ENCODE peak calls at places on chromosomes 12 and 14, in five cellular contexts. Y, N, V, F and I are unnamed samples.

GRCh38 chr12:54045868-54046529 is 7.6 kb upstream of the HOXC4 start:
- DNase-seq in Y (no peak), N (no peak), V (no peak), F (no peak), I (no peak)

GRCh38 chr14:77230914-77231313 is 40.1 kb downstream of the NGB start:
- DNase-seq in Y (no peak), N (no peak), V (no peak), F (no peak), I (no peak)

GRCh38 chr12:63802012-63802608 is 22.4 kb downstream of the RXYLT1 start:
- DNase-seq in Y (no peak), N (no peak), V (no peak), F (no peak), I (no peak)

GRCh38 chr12:64561302-64561651 is 49.0 kb upstream of the RASSF3 start:
- DNase-seq in Y (peak; percentile 28), N (no peak), V (no peak), F (no peak), I (no peak)

GRCh38 chr12:115632323-115632722 is 645.2 kb downstream of the MED13L start:
- DNase-seq in Y (no peak), N (no peak), V (no peak), F (no peak), I (no peak)

GRCh38 chr12:24997970-24998582 is 49.2 kb upstream of the BCAT1 start:
- DNase-seq in Y (no peak), N (no peak), V (no peak), F (no peak), I (no peak)

GRCh38 chr14:63852817-63853730 is at the start of gene SYNE2:
- DNase-seq in Y (peak; percentile 84), N (no peak), V (peak; percentile 85), F (peak; percentile 85), I (peak; percentile 82)

GRCh38 chr14:22252591-22253178 is 336.3 kb downstream of the DAD1 start:
- DNase-seq in Y (no peak), N (no peak), V (no peak), F (no peak), I (no peak)

GRCh38 chr12:93080994-93081809 is 152.1 kb upstream of the EEA1 start:
- DNase-seq in Y (no peak), N (no peak), V (no peak), F (no peak), I (no peak)

GRCh38 chr14:86838363-86838762 is 1154.6 kb downstream of the GALC start:
- DNase-seq in Y (no peak), N (no peak), V (no peak), F (no peak), I (no peak)

GRCh38 chr12:7079826-7080125 is 12.5 kb downstream of the C1R start:
- DNase-seq in Y (no peak), N (no peak), V (no peak), F (no peak), I (no peak)

GRCh38 chr12:94779520-94779919 is 129.2 kb upstream of the TMCC3 start:
- DNase-seq in Y (no peak), N (no peak), V (no peak), F (no peak), I (no peak)

GRCh38 chr12:15234011-15234410 is 12.8 kb upstream of the RERG start:
- DNase-seq in Y (no peak), N (no peak), V (no peak), F (no peak), I (no peak)

GRCh38 chr12:4975574-4975973 is 65.9 kb downstream of the KCNA1 start:
- DNase-seq in Y (no peak), N (no peak), V (no peak), F (no peak), I (no peak)

GRCh38 chr12:67630373-67631088 is 18.0 kb upstream of the DYRK2 start:
- DNase-seq in Y (no peak), N (peak; percentile 17), V (peak; percentile 45), F (peak; percentile 20), I (peak; percentile 30)

GRCh38 chr14:25381498-25381897 is 331.6 kb upstream of the STXBP6 start:
- DNase-seq in Y (no peak), N (no peak), V (no peak), F (no peak), I (no peak)

GRCh38 chr14:91173867-91174266 is 60.0 kb downstream of the DGLUCY start:
- DNase-seq in Y (no peak), N (no peak), V (no peak), F (no peak), I (no peak)

GRCh38 chr12:19801941-19802340 is 362.6 kb downstream of the AEBP2 start:
- DNase-seq in Y (no peak), N (no peak), V (no peak), F (no peak), I (no peak)

GRCh38 chr12:105426766-105427165 is 96.3 kb downstream of the C12orf75 start:
- DNase-seq in Y (no peak), N (no peak), V (no peak), F (no peak), I (no peak)

GRCh38 chr12:88946377-88946997 is 366.2 kb upstream of the KITLG start:
- DNase-seq in Y (no peak), N (no peak), V (no peak), F (no peak), I (no peak)

GRCh38 chr12:80044694-80045046 is 54.7 kb upstream of the OTOGL start:
- DNase-seq in Y (no peak), N (no peak), V (no peak), F (no peak), I (no peak)

GRCh38 chr12:32248594-32249140 is 142.0 kb downstream of the BICD1 start:
- DNase-seq in Y (no peak), N (no peak), V (no peak), F (no peak), I (no peak)

GRCh38 chr14:103232338-103232808 is 101.7 kb upstream of the EIF5 start:
- DNase-seq in Y (no peak), N (no peak), V (no peak), F (no peak), I (no peak)

GRCh38 chr12:47034661-47035060 is 44.8 kb upstream of the PCED1B start:
- DNase-seq in Y (no peak), N (no peak), V (no peak), F (no peak), I (no peak)

GRCh38 chr12:13734753-13735152 is 246.6 kb downstream of the GRIN2B start:
- DNase-seq in Y (no peak), N (no peak), V (no peak), F (no peak), I (no peak)

GRCh38 chr14:37584211-37585100 is 10.6 kb downstream of the FOXA1 start:
- DNase-seq in Y (no peak), N (no peak), V (peak; percentile 61), F (no peak), I (peak; percentile 13)

GRCh38 chr12:43776498-43776897 is 17.7 kb downstream of the IRAK4 start:
- DNase-seq in Y (no peak), N (no peak), V (no peak), F (no peak), I (no peak)

GRCh38 chr12:58727526-58727925 is 192.8 kb downstream of the LRIG3 start:
- DNase-seq in Y (no peak), N (no peak), V (no peak), F (no peak), I (no peak)

GRCh38 chr12:58731096-58731495 is 189.2 kb downstream of the LRIG3 start:
- DNase-seq in Y (no peak), N (no peak), V (no peak), F (no peak), I (no peak)

GRCh38 chr12:58728397-58728796 is 191.9 kb downstream of the LRIG3 start:
- DNase-seq in Y (no peak), N (no peak), V (no peak), F (no peak), I (no peak)

GRCh38 chr12:58725400-58726105 is 194.8 kb downstream of the LRIG3 start:
- DNase-seq in Y (no peak), N (no peak), V (no peak), F (no peak), I (no peak)
- H3K4me1 ChIP-seq in Y (no peaks in the 10 kb centered on the region), N (no peaks in the 10 kb centered on the region), V (no peaks in the 10 kb centered on the region), F (no peaks in the 10 kb centered on the region), I (no peaks in the 10 kb centered on the region)

DNA sequence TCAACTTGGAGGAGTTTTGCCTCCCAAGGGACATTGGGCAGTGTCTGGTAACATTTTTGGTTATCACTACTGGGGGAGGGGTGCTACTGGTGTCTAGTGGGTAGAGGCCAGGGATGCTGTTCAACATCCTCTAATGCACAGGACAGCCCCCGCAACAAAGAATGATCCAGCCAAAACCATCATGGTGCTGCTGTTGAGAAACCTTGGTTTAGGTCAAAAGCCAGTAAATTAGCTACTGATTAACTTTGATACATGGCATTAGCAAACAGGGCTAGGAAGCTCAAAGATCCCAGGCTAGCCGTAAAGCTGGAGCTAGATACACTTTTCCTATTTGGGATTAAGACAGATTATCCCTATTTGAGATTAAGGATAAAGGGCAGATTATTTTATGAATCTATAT is 8.8 kb downstream of the ALKBH2 start:
- DNase-seq in Y (no peak), N (no peak), V (no peak), F (no peak), I (no peak)
- TF ChIP-seq POLR2A in Y (no peak), N (no peak), V (no peak), F (no peak), I (no peak)

GRCh38 chr12:71950819-71951218 is 12.2 kb downstream of the TPH2 start:
- DNase-seq in Y (no peak), N (no peak), V (no peak), F (no peak), I (no peak)

GRCh38 chr12:71947645-71948105 is 9.0 kb downstream of the TPH2 start:
- DNase-seq in Y (no peak), N (peak; percentile 77), V (no peak), F (no peak), I (peak; percentile 51)

GRCh38 chr12:71950404-71950803 is 11.8 kb downstream of the TPH2 start:
- DNase-seq in Y (no peak), N (no peak), V (no peak), F (no peak), I (no peak)

GRCh38 chr12:71945883-71946282 is 7.2 kb downstream of the TPH2 start:
- DNase-seq in Y (no peak), N (no peak), V (no peak), F (no peak), I (no peak)

DNA sequence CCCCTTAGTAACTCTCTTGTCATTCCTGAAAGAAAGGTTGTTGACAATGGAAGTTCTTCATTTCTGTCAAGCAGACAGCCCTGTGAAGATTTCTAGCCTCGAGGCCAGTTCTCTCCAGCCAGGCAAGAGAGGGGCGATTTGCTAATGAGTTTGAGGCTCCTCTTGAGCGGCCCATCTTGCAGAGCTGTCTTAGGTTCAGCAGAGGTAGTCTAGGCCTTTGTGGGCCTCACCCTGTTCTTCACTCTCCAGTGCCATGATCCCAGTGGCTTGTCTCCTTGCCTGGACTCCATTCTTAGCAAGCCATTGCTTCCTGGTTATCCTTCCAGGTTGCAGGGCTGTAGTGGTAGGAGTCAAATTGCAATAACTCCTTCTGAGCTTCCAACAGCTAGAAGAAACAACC is 9.7 kb downstream of the TPH2 start:
- DNase-seq in Y (no peak), N (no peak), V (no peak), F (no peak), I (no peak)
- H3K4me1 ChIP-seq in Y (no peaks in the 10 kb centered on the region), N (peaks cover 31% of the 10 kb centered on the region), V (no peaks in the 10 kb centered on the region), F (no peaks in the 10 kb centered on the region), I (no peaks in the 10 kb centered on the region)

DNA sequence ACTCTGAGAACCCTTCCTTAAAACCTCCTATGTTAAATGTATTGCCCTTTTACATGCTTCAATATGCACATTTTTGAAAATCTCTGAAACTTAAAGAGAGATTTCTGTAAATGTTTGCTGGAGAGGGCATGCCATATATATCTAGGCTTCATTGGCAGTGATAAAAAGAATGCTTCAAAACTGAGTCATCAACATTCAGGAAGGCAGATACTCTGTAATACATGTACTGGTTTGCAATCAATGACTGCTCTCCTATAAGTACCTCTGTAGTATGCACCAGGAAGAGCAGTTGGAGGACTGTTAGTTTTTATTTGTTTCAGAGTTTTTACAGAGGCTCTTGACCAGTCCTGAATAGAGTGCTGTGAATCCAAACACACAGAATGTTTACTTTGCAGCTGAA is 739.9 kb downstream of the SLC16A7 start:
- DNase-seq in Y (no peak), N (no peak), V (no peak), F (no peak), I (no peak)
- TF ChIP-seq POLR2A in Y (no peak), N (no peak), V (no peak), F (no peak), I (no peak)